ENCODE peak calls at places on chromosomes 16 and 17, in four cellular contexts. N is activated naive CD4-positive, alpha-beta T cell; M is ELR; G is D341Med. O is an unnamed sample.

GRCh38 chr16:78005881-78006280 is 16.5 kb upstream of the CLEC3A start:
- DNase-seq in N (no peak), M (peak; percentile 4), G (no peak), O (no peak)

GRCh38 chr16:6864670-6865069 is 468.0 kb upstream of the RBFOX1 start:
- DNase-seq in N (no peak), M (no peak), G (no peak), O (no peak)

GRCh38 chr17:81710514-81711308 is 1.4 kb upstream of the SLC25A10 start:
- DNase-seq in N (no peak), M (peak; percentile 42), G (no peak), O (no peak)

GRCh38 chr17:46758614-46759013 is 59.9 kb downstream of the WNT3 start:
- DNase-seq in N (no peak), M (no peak), G (no peak), O (no peak)

GRCh38 chr17:80394629-80395216 is 20.2 kb upstream of the ENDOV start:
- DNase-seq in N (no peak), M (no peak), G (no peak), O (no peak)

GRCh38 chr16:77905356-77905920 is 116.9 kb upstream of the CLEC3A start:
- DNase-seq in N (no peak), M (no peak), G (no peak), O (no peak)

GRCh38 chr17:4444782-4445473 is 11.2 kb downstream of the SPNS3 start:
- DNase-seq in N (no peak), M (no peak), G (peak; percentile 46), O (peak; percentile 90)

GRCh38 chr17:69047368-69048263 is 13.1 kb downstream of the ABCA9 start:
- DNase-seq in N (no peak), M (peak; percentile 29), G (no peak), O (peak; percentile 63)

GRCh38 chr17:35052240-35052608 is 11.3 kb downstream of the RFFL start:
- DNase-seq in N (no peak), M (peak; percentile 68), G (no peak), O (no peak)

GRCh38 chr16:3164121-3164991 is 23.6 kb upstream of the OR1F1 start:
- DNase-seq in N (no peak), M (no peak), G (no peak), O (no peak)

GRCh38 chr17:61490540-61490975 is 38.3 kb downstream of the TBX4 start:
- DNase-seq in N (no peak), M (peak; percentile 91), G (no peak), O (peak; percentile 77)

GRCh38 chr17:59287452-59287851 is 44.0 kb upstream of the YPEL2 start:
- DNase-seq in N (no peak), M (peak; percentile 75), G (no peak), O (no peak)

GRCh38 chr16:87702325-87702811 is 63.4 kb downstream of the KLHDC4 start:
- DNase-seq in N (no peak), M (peak; percentile 44), G (no peak), O (no peak)

GRCh38 chr16:71830359-71830758 is 15.4 kb upstream of the ATXN1L start:
- DNase-seq in N (no peak), M (no peak), G (no peak), O (no peak)

GRCh38 chr17:28706471-28707338 is 5.0 kb downstream of the PROCA1 start:
- DNase-seq in N (no peak), M (no peak), G (peak; percentile 31), O (no peak)

GRCh38 chr16:54538241-54538640 is 251.7 kb upstream of the IRX3 start:
- DNase-seq in N (no peak), M (no peak), G (no peak), O (no peak)

GRCh38 chr17:64920419-64921172 is 1.3 kb upstream of the LRRC37A3 start:
- DNase-seq in N (no peak), M (peak; percentile 28), G (no peak), O (no peak)

GRCh38 chr17:66667491-66668030 is 167.4 kb upstream of the CACNG5 start:
- DNase-seq in N (no peak), M (no peak), G (no peak), O (no peak)

GRCh38 chr16:47779201-47780016 is 318.3 kb downstream of the PHKB start:
- DNase-seq in N (no peak), M (peak; percentile 51), G (no peak), O (no peak)

GRCh38 chr17:74854792-74855191 is 4.9 kb downstream of the GRIN2C start:
- DNase-seq in N (no peak), M (no peak), G (no peak), O (no peak)